ENCODE peak calls at places on chromosome 22, in six cellular contexts. One of them, this sample, is unnamed.
A peak's percentile ranks its signal among the peaks of the same experiment; 100 is the strongest.

GRCh38 chr22:44671742-44672141 is 30.3 kb upstream of the PRR5 start:
- DNase-seq in HCT116: no peak
- DNase-seq in endothelial cell of umbilical vein: no peak
- DNase-seq in GM23338: no peak
- DNase-seq in suprapubic skin: no peak
- DNase-seq in stomach: no peak
- DNase-seq in this sample: no peak

GRCh38 chr22:45482169-45482568 is 20.5 kb upstream of the FBLN1 start:
- DNase-seq in HCT116: no peak
- DNase-seq in endothelial cell of umbilical vein: no peak
- DNase-seq in stomach: no peak
- DNase-seq in GM23338: no peak
- DNase-seq in suprapubic skin: no peak
- DNase-seq in this sample: no peak

GRCh38 chr22:48223488-48224190 is 1461.2 kb downstream of the TBC1D22A start:
- DNase-seq in suprapubic skin: no peak
- DNase-seq in GM23338: no peak
- DNase-seq in stomach: no peak
- DNase-seq in HCT116: no peak
- DNase-seq in endothelial cell of umbilical vein: no peak
- DNase-seq in this sample: no peak

GRCh38 chr22:36196254-36197064 is 5.2 kb downstream of the APOL4 start:
- DNase-seq in GM23338: no peak
- DNase-seq in endothelial cell of umbilical vein: no peak
- DNase-seq in HCT116: no peak
- DNase-seq in stomach: no peak
- DNase-seq in suprapubic skin: no peak
- DNase-seq in this sample: no peak

GRCh38 chr22:44698531-44699421 is 3.2 kb upstream of the PRR5 start:
- DNase-seq in GM23338: peak; percentile 71
- DNase-seq in HCT116: no peak
- DNase-seq in suprapubic skin: peak; percentile 83
- DNase-seq in endothelial cell of umbilical vein: no peak
- DNase-seq in stomach: no peak
- DNase-seq in this sample: peak; percentile 60

GRCh38 chr22:44497218-44497903 is 672 bp downstream of the RTL6 start:
- DNase-seq in endothelial cell of umbilical vein: peak; percentile 16
- DNase-seq in GM23338: peak; percentile 37
- DNase-seq in HCT116: no peak
- DNase-seq in suprapubic skin: no peak
- DNase-seq in stomach: no peak
- DNase-seq in this sample: no peak

GRCh38 chr22:23110922-23111527 is 30.8 kb downstream of the RSPH14 start:
- DNase-seq in HCT116: no peak
- DNase-seq in GM23338: no peak
- DNase-seq in suprapubic skin: no peak
- DNase-seq in endothelial cell of umbilical vein: no peak
- DNase-seq in stomach: no peak
- DNase-seq in this sample: no peak

GRCh38 chr22:22006596-22006990 is 24.0 kb upstream of the TOP3B start:
- DNase-seq in stomach: no peak
- DNase-seq in suprapubic skin: no peak
- DNase-seq in HCT116: no peak
- DNase-seq in endothelial cell of umbilical vein: no peak
- DNase-seq in GM23338: no peak
- DNase-seq in this sample: no peak

GRCh38 chr22:23565288-23565941 is 14.7 kb downstream of the IGLL1 start:
- DNase-seq in endothelial cell of umbilical vein: no peak
- DNase-seq in suprapubic skin: peak; percentile 54
- DNase-seq in GM23338: peak; percentile 71
- DNase-seq in stomach: no peak
- DNase-seq in HCT116: peak; percentile 4
- DNase-seq in this sample: no peak

GRCh38 chr22:33853200-33854097 is 66.8 kb downstream of the LARGE1 start:
- DNase-seq in stomach: peak; percentile 85
- DNase-seq in HCT116: no peak
- DNase-seq in GM23338: peak; percentile 64
- DNase-seq in suprapubic skin: no peak
- DNase-seq in endothelial cell of umbilical vein: peak; percentile 6
- DNase-seq in this sample: peak; percentile 89

GRCh38 chr22:41447435-41448188 is 1.0 kb upstream of the TOB2 start:
- DNase-seq in HCT116: no peak
- DNase-seq in suprapubic skin: peak; percentile 85
- DNase-seq in GM23338: peak; percentile 72
- DNase-seq in stomach: peak; percentile 74
- DNase-seq in endothelial cell of umbilical vein: peak; percentile 74
- DNase-seq in this sample: peak; percentile 60

GRCh38 chr22:35367331-35367886 is 13.5 kb upstream of the HMOX1 start:
- DNase-seq in suprapubic skin: no peak
- DNase-seq in endothelial cell of umbilical vein: no peak
- DNase-seq in HCT116: no peak
- DNase-seq in GM23338: no peak
- DNase-seq in stomach: no peak
- DNase-seq in this sample: no peak

GRCh38 chr22:38080847-38081635 is 2.9 kb downstream of the SLC16A8 start:
- DNase-seq in HCT116: no peak
- DNase-seq in stomach: peak; percentile 39
- DNase-seq in endothelial cell of umbilical vein: peak; percentile 43
- DNase-seq in GM23338: peak; percentile 84
- DNase-seq in suprapubic skin: no peak
- DNase-seq in this sample: no peak

GRCh38 chr22:37386441-37386840 is 40.8 kb downstream of the ELFN2 start:
- DNase-seq in endothelial cell of umbilical vein: no peak
- DNase-seq in HCT116: no peak
- DNase-seq in suprapubic skin: no peak
- DNase-seq in GM23338: no peak
- DNase-seq in stomach: no peak
- DNase-seq in this sample: no peak

GRCh38 chr22:17501679-17502285 is 61.5 kb upstream of the SLC25A18 start:
- DNase-seq in suprapubic skin: no peak
- DNase-seq in stomach: no peak
- DNase-seq in HCT116: peak; percentile 69
- DNase-seq in endothelial cell of umbilical vein: peak; percentile 79
- DNase-seq in GM23338: peak; percentile 81
- DNase-seq in this sample: peak; percentile 38

GRCh38 chr22:25406510-25407210 is 157.8 kb upstream of the GRK3 start:
- DNase-seq in endothelial cell of umbilical vein: no peak
- DNase-seq in stomach: no peak
- DNase-seq in HCT116: no peak
- DNase-seq in suprapubic skin: peak; percentile 67
- DNase-seq in GM23338: no peak
- DNase-seq in this sample: no peak

GRCh38 chr22:25407226-25407858 is 157.1 kb upstream of the GRK3 start:
- DNase-seq in HCT116: no peak
- DNase-seq in GM23338: no peak
- DNase-seq in endothelial cell of umbilical vein: no peak
- DNase-seq in stomach: no peak
- DNase-seq in suprapubic skin: peak; percentile 31
- DNase-seq in this sample: no peak

GRCh38 chr22:45202333-45203149 is 38.2 kb downstream of the KIAA0930 start:
- DNase-seq in suprapubic skin: no peak
- DNase-seq in stomach: no peak
- DNase-seq in HCT116: no peak
- DNase-seq in endothelial cell of umbilical vein: no peak
- DNase-seq in GM23338: no peak
- DNase-seq in this sample: no peak

GRCh38 chr22:42174062-42174461 is 43.5 kb upstream of the CYP2D6 start:
- DNase-seq in stomach: no peak
- DNase-seq in HCT116: no peak
- DNase-seq in suprapubic skin: no peak
- DNase-seq in GM23338: no peak
- DNase-seq in endothelial cell of umbilical vein: no peak
- DNase-seq in this sample: no peak

GRCh38 chr22:36022697-36023096 is 5.9 kb downstream of the RBFOX2 start:
- DNase-seq in HCT116: no peak
- DNase-seq in GM23338: no peak
- DNase-seq in stomach: no peak
- DNase-seq in suprapubic skin: no peak
- DNase-seq in endothelial cell of umbilical vein: no peak
- DNase-seq in this sample: no peak

GRCh38 chr22:47219789-47220188 is 457.3 kb downstream of the TBC1D22A start:
- DNase-seq in stomach: no peak
- DNase-seq in HCT116: no peak
- DNase-seq in endothelial cell of umbilical vein: no peak
- DNase-seq in GM23338: no peak
- DNase-seq in suprapubic skin: peak; percentile 27
- DNase-seq in this sample: no peak

GRCh38 chr22:45785458-45785857 is 113.8 kb downstream of the ATXN10 start:
- DNase-seq in suprapubic skin: no peak
- DNase-seq in endothelial cell of umbilical vein: no peak
- DNase-seq in HCT116: no peak
- DNase-seq in GM23338: no peak
- DNase-seq in stomach: no peak
- DNase-seq in this sample: peak; percentile 60

DNA sequence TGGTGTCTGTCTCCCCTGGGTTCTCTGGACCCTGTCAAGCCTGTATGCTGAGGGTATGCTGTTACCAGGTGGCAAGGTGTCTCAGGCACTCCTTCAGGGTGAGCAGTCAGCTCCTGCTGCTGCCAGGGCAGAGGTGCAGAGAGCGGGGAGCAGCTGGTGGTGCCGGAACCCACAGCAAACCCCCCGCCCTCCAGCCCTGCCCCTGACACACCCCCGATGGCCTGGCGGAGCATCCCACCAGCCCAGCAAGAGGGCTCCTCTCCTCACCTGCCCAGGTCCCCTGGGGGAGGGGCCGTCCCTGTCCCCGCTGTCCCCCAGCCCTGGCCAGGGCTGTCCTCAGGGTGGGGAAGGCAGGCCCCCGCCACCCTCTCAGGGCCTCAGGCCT is 12.0 kb upstream of the PIM3 start:
- DNase-seq in stomach: no peak
- DNase-seq in HCT116: no peak
- DNase-seq in GM23338: no peak
- DNase-seq in suprapubic skin: no peak
- DNase-seq in endothelial cell of umbilical vein: no peak
- DNase-seq in this sample: no peak
- H3K4me3 ChIP-seq in stomach: peak overlapping the region; percentile 40
- H3K4me3 ChIP-seq in HCT116: no peak overlapping the region
- H3K4me3 ChIP-seq in GM23338: no peak overlapping the region
- H3K4me3 ChIP-seq in suprapubic skin: peak overlapping the region; percentile 39
- H3K4me3 ChIP-seq in endothelial cell of umbilical vein: no peak overlapping the region
- H3K4me3 ChIP-seq in this sample: peak overlapping the region; percentile 38

GRCh38 chr22:29290061-29290460 is 16.4 kb upstream of the GAS2L1 start:
- DNase-seq in stomach: no peak
- DNase-seq in suprapubic skin: no peak
- DNase-seq in GM23338: no peak
- DNase-seq in endothelial cell of umbilical vein: no peak
- DNase-seq in HCT116: no peak
- DNase-seq in this sample: no peak
- TF ChIP-seq POLR2AphosphoS5 in stomach: no peak
- TF ChIP-seq POLR2AphosphoS5 in suprapubic skin: no peak
- TF ChIP-seq POLR2AphosphoS5 in GM23338: no peak
- TF ChIP-seq POLR2AphosphoS5 in endothelial cell of umbilical vein: no peak
- TF ChIP-seq POLR2AphosphoS5 in HCT116: no peak
- TF ChIP-seq POLR2AphosphoS5 in this sample: no peak

GRCh38 chr22:31399211-31400022 is at the start of gene DRG1:
- DNase-seq in endothelial cell of umbilical vein: peak; percentile 96
- DNase-seq in suprapubic skin: peak; percentile 98
- DNase-seq in GM23338: peak; percentile 96
- DNase-seq in HCT116: peak; percentile 89
- DNase-seq in stomach: peak; percentile 98
- DNase-seq in this sample: peak; percentile 95
- TF ChIP-seq CTCF in endothelial cell of umbilical vein: no peak
- TF ChIP-seq CTCF in suprapubic skin: no peak
- TF ChIP-seq CTCF in GM23338: no peak
- TF ChIP-seq CTCF in HCT116: no peak
- TF ChIP-seq CTCF in stomach: no peak
- TF ChIP-seq CTCF in this sample: peak; percentile 18

GRCh38 chr22:39468487-39469325 is 11.9 kb downstream of the MGAT3 start:
- DNase-seq in suprapubic skin: no peak
- DNase-seq in GM23338: no peak
- DNase-seq in endothelial cell of umbilical vein: no peak
- DNase-seq in stomach: no peak
- DNase-seq in HCT116: no peak
- DNase-seq in this sample: no peak
- H3K4me3 ChIP-seq in suprapubic skin: no peak overlapping the region
- H3K4me3 ChIP-seq in GM23338: no peak overlapping the region
- H3K4me3 ChIP-seq in endothelial cell of umbilical vein: no peak overlapping the region
- H3K4me3 ChIP-seq in stomach: no peak overlapping the region
- H3K4me3 ChIP-seq in HCT116: no peak overlapping the region
- H3K4me3 ChIP-seq in this sample: no peak overlapping the region

GRCh38 chr22:20130739-20131592 is 638 bp upstream of the ZDHHC8 start:
- DNase-seq in stomach: peak; percentile 89
- DNase-seq in endothelial cell of umbilical vein: peak; percentile 82
- DNase-seq in HCT116: peak; percentile 24
- DNase-seq in GM23338: peak; percentile 88
- DNase-seq in suprapubic skin: peak; percentile 87
- DNase-seq in this sample: peak; percentile 78
- TF ChIP-seq POLR2AphosphoS5 in stomach: no peak
- TF ChIP-seq POLR2AphosphoS5 in endothelial cell of umbilical vein: peak; percentile 19
- TF ChIP-seq POLR2AphosphoS5 in HCT116: no peak
- TF ChIP-seq POLR2AphosphoS5 in GM23338: peak; percentile 39
- TF ChIP-seq POLR2AphosphoS5 in suprapubic skin: no peak
- TF ChIP-seq POLR2AphosphoS5 in this sample: peak; percentile 71

This sample was measured in prostate gland.